ENCODE peak calls at places on chromosomes 13 and 19, in nine cellular contexts. D, Z, Q, R, W, H, J, S and N are unnamed samples.

GRCh38 chr13:29227560-29227959 is 367.9 kb downstream of the SLC7A1 start:
- DNase-seq in D (no peak), Z (no peak), Q (no peak), R (no peak), W (no peak), H (no peak), J (no peak), S (no peak), N (no peak)

GRCh38 chr13:100875392-100876043 is 200.9 kb upstream of the TMTC4 start:
- DNase-seq in D (no peak), Z (no peak), Q (peak; percentile 35), R (peak; percentile 63), W (no peak), H (peak; percentile 27), J (no peak), S (no peak), N (no peak)

GRCh38 chr13:95067303-95067702 is 233.9 kb downstream of the ABCC4 start:
- DNase-seq in D (no peak), Z (no peak), Q (no peak), R (no peak), W (no peak), H (no peak), J (no peak), S (no peak), N (no peak)

GRCh38 chr19:4139614-4140236 is 13.7 kb upstream of the CREB3L3 start:
- DNase-seq in D (peak; percentile 82), Z (peak; percentile 73), Q (peak; percentile 93), R (peak; percentile 54), W (peak; percentile 84), H (peak; percentile 77), J (peak; percentile 71), S (peak; percentile 69), N (peak; percentile 88)

GRCh38 chr19:30854661-30855060 is 482.5 kb downstream of the ZNF536 start:
- DNase-seq in D (no peak), Z (no peak), Q (no peak), R (no peak), W (no peak), H (no peak), J (no peak), S (no peak), N (no peak)

GRCh38 chr19:58021541-58022282 is 12.1 kb upstream of the ZSCAN1 start:
- DNase-seq in D (peak; percentile 81), Z (peak; percentile 66), Q (peak; percentile 81), R (peak; percentile 9), W (no peak), H (peak; percentile 39), J (peak; percentile 61), S (peak; percentile 31), N (peak; percentile 33)

GRCh38 chr13:63048648-63049047 is 1633.0 kb upstream of the PCDH20 start:
- DNase-seq in D (no peak), Z (no peak), Q (no peak), R (no peak), W (no peak), H (no peak), J (no peak), S (no peak), N (no peak)

GRCh38 chr13:110132178-110132975 is 174.6 kb downstream of the COL4A1 start:
- DNase-seq in D (peak; percentile 49), Z (no peak), Q (no peak), R (no peak), W (no peak), H (no peak), J (no peak), S (peak; percentile 5), N (no peak)

GRCh38 chr13:86135856-86136255 is 336.6 kb upstream of the SLITRK6 start:
- DNase-seq in D (no peak), Z (no peak), Q (no peak), R (no peak), W (no peak), H (no peak), J (no peak), S (no peak), N (no peak)

GRCh38 chr19:34556500-34556899 is 74.9 kb downstream of the WTIP start:
- DNase-seq in D (no peak), Z (no peak), Q (peak; percentile 59), R (peak; percentile 14), W (no peak), H (no peak), J (no peak), S (no peak), N (no peak)

GRCh38 chr13:90702050-90702449 is 645.4 kb upstream of the MIR17HG start:
- DNase-seq in D (no peak), Z (no peak), Q (no peak), R (no peak), W (no peak), H (no peak), J (no peak), S (no peak), N (no peak)

GRCh38 chr13:110270507-110270906 is 36.5 kb downstream of the COL4A1 start:
- DNase-seq in D (no peak), Z (no peak), Q (no peak), R (no peak), W (no peak), H (no peak), J (no peak), S (peak; percentile 9), N (no peak)

GRCh38 chr19:19250196-19250801 is 22.8 kb downstream of the TM6SF2 start:
- DNase-seq in D (no peak), Z (no peak), Q (no peak), R (no peak), W (no peak), H (no peak), J (no peak), S (no peak), N (no peak)

DNA sequence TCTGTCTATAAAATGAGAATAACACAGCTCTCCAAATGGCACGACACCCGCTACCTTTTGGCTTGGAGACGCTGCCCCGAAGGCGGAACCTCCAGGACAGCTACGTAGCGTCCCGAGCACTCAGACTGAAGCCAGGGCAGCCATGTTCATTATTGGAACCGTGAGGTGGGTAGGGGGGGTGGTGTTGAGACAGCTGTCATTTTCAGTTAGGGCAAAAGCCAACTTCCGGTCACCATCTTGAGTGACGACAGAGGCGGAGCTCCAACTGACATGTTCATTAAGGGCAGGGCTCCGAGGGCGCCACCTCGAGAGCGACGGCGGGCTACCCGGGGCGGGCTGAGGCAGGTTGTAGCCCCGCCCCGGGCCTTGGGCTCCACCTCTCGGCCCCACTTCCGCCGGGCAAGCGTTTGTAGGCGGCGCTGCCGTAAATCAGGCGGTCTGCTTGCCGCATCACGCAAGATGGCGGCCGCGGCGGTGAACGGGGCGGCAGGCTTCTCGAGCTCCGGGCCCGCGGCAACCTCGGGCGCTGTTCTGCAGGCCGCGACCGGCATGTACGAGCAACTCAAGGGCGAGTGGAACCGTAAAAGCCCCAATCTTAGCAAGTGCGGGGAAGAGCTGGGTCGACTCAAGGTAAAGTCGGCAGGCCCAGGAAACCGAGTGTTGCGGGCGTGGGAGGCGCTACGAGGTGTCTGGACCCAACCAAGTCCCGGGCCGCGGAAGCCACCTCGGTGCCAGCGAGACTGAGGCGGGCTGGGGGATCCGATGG is at the start of gene PSMD8:
- DNase-seq in D (peak; percentile 98), Z (peak; percentile 100), Q (peak; percentile 100), R (peak; percentile 99), W (peak; percentile 100), H (peak; percentile 100), J (peak; percentile 98), S (peak; percentile 100), N (peak; percentile 97)
- TF ChIP-seq CTCF in D (peak; percentile 22), Z (peak; percentile 25), Q (no peak), R (no peak), W (peak; percentile 49), H (no peak), J (no peak), S (no peak), N (no peak)

GRCh38 chr19:50658438-50659317 is 9.4 kb downstream of the C19orf81 start:
- DNase-seq in D (peak; percentile 99), Z (peak; percentile 91), Q (peak; percentile 79), R (peak; percentile 35), W (no peak), H (no peak), J (peak; percentile 21), S (peak; percentile 19), N (peak; percentile 40)
- TF ChIP-seq CTCF in D (no peak), Z (no peak), Q (no peak), R (no peak), W (no peak), H (no peak), J (peak; percentile 26), S (no peak), N (no peak)

GRCh38 chr13:112464720-112465119 is 88.6 kb downstream of the SPACA7 start:
- DNase-seq in D (no peak), Z (no peak), Q (no peak), R (no peak), W (no peak), H (no peak), J (no peak), S (peak; percentile 7), N (no peak)

GRCh38 chr13:112465251-112466131 is 89.3 kb downstream of the SPACA7 start:
- DNase-seq in D (no peak), Z (no peak), Q (no peak), R (no peak), W (no peak), H (no peak), J (no peak), S (no peak), N (no peak)

GRCh38 chr13:112468069-112468468 is 91.9 kb downstream of the SPACA7 start:
- DNase-seq in D (no peak), Z (no peak), Q (no peak), R (no peak), W (no peak), H (no peak), J (no peak), S (no peak), N (no peak)

GRCh38 chr13:112467236-112467635 is 91.1 kb downstream of the SPACA7 start:
- DNase-seq in D (no peak), Z (no peak), Q (no peak), R (no peak), W (no peak), H (no peak), J (no peak), S (no peak), N (no peak)

DNA sequence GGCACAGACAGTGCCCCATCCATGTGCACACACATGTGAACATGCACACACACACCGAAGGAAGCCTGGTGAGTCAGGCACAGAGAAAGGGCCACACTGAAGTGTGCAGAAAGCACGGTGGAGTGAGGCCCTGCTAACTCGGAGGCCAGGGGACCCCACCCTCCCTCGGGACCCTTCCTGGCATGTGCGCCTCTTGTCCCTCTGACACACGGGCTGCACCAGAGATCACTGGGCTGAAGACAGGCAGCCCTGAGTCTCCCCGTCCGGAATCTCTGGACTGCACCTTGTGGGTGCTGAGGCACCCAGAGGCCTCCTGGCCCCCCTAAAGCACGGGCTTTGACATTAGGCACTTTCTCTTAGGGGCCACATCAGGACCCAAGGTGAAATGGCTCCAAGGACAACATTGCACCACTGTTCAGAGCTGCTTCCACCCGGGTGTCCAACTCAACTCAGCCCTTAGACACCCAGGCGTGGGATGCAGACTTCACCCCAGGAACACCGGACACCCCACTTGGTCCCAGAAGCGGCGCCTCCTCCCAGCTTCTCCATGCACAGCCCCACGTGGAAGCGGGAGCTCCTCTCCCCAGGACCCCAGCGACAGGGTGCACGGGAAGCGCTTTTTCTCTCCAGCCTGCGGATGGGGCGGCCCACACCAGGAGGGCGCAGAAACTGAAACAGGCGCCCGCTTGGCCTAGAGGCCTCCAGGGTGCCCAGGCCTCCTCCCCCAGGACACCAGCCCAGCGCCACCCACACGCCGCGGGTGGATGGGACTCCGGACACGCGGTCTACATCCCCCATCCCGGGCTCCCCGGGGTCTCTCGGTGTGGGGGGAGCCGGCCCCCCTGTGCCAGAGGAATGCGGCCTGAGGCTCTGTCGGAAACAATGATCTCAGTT is 90.2 kb downstream of the SPACA7 start:
- DNase-seq in D (no peak), Z (no peak), Q (no peak), R (no peak), W (no peak), H (no peak), J (no peak), S (no peak), N (no peak)
- TF ChIP-seq CTCF in D (no peak), Z (no peak), Q (no peak), R (no peak), W (no peak), H (no peak), J (no peak), S (no peak), N (no peak)

GRCh38 chr13:96216543-96216942 is 126.6 kb downstream of the HS6ST3 start:
- DNase-seq in D (no peak), Z (no peak), Q (no peak), R (no peak), W (no peak), H (no peak), J (no peak), S (no peak), N (no peak)
- TF ChIP-seq CTCF in D (no peak), Z (no peak), Q (no peak), R (no peak), W (no peak), H (no peak), J (no peak), S (no peak), N (no peak)